ENCODE peak calls at places on chromosome 10, in four cellular contexts. D is brain microvascular endothelial cell, Z is HCT116, H is K562. A is an unnamed sample. For H3K27me3, the result is how much of the 10 kb centered on the place peaks cover.

GRCh38 chr10:77606751-77607150 is 30.9 kb downstream of the KCNMA1 start:
- DNase-seq in D (no peak), Z (no peak), H (no peak), A (no peak)

GRCh38 chr10:17464545-17464944 is 10.2 kb upstream of the ST8SIA6 start:
- DNase-seq in D (no peak), Z (no peak), H (no peak), A (no peak)

GRCh38 chr10:124722812-124723783 is 21.1 kb downstream of the FAM53B start:
- DNase-seq in D (no peak), Z (no peak), H (peak), A (no peak)

GRCh38 chr10:119211176-119211575 is 3.8 kb downstream of the GRK5 start:
- DNase-seq in D (no peak), Z (no peak), H (no peak), A (no peak)

GRCh38 chr10:12844796-12845524 is 156.6 kb downstream of the CCDC3 start:
- DNase-seq in D (peak), Z (peak), H (no peak), A (peak)

GRCh38 chr10:13758761-13759160 is 172.0 kb downstream of the PRPF18 start:
- DNase-seq in D (no peak), Z (no peak), H (no peak), A (no peak)

GRCh38 chr10:89279449-89279869 is 22.4 kb upstream of the IFIT2 start:
- DNase-seq in D (peak), Z (no peak), H (no peak), A (no peak)

GRCh38 chr10:52261362-52261761 is 52.7 kb upstream of the DKK1 start:
- DNase-seq in D (no peak), Z (no peak), H (no peak), A (no peak)

GRCh38 chr10:1368772-1369171 is 312.6 kb downstream of the WDR37 start:
- DNase-seq in D (no peak), Z (peak), H (peak), A (no peak)

GRCh38 chr10:25933653-25934608 is at the start of gene MYO3A:
- DNase-seq in D (no peak), Z (no peak), H (no peak), A (no peak)
- TF ChIP-seq CTCF in D (no peak), Z (no peak), H (no peak), A (peak)

DNA sequence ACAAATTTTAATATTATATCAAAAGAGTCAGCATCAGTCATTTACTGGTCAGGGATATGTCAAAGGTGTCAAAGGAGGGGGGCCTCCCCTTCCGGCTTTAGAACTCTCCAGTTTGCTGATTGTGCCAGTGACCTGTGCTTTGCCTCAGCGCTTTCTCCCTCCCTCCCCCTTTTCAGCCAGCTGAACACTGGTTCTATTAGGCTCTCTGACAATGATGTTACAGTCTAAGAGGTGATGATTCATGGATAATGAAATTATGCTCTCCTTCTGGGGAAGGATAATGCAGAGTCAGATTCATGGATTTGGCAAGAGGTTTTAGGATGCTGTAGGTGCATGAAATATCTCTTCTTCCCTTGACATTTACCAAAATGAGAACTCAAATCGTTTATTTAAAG is 6.1 kb downstream of the LRRTM3 start:
- DNase-seq in D (no peak), Z (no peak), H (no peak), A (no peak)
- H3K4me3 ChIP-seq in D (no peak), Z (no peak), H (no peak), A (no peak)

GRCh38 chr10:70479161-70479531 is 579 bp downstream of the PALD1 start:
- DNase-seq in D (no peak), Z (no peak), H (no peak), A (no peak)
- H3K27me3 ChIP-seq in D (under half), Z (under half), H (half or more), A (under half)

DNA sequence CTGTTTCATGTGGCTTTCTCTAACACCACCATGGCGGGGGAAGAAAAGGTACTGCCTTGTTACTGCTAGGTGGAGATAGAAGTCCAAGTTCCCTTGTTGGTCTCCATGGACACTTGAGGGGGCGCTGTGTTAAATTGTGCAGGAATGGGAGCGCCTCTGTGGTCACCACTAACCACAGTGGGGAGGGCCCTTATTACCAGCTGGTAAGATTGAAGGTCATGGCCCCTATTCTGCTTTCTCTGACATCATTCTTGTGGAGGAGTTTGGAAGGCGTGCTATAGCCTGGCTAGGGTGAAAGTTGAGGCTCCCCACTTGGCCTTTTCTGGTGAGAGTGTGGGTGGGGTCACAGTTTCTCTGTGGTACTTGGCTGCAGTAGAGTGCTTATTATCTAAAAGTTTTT is 14.9 kb upstream of the MXI1 start:
- DNase-seq in D (no peak), Z (no peak), H (peak), A (no peak)
- TF ChIP-seq CTCF in D (peak), Z (peak), H (peak), A (peak)

GRCh38 chr10:10914129-10914528 is 103.5 kb upstream of the CELF2 start:
- DNase-seq in D (peak), Z (no peak), H (no peak), A (no peak)

GRCh38 chr10:10915215-10915614 is 102.5 kb upstream of the CELF2 start:
- DNase-seq in D (peak), Z (no peak), H (no peak), A (no peak)

GRCh38 chr10:10911035-10911434 is 106.6 kb upstream of the CELF2 start:
- DNase-seq in D (no peak), Z (no peak), H (no peak), A (no peak)

GRCh38 chr10:10910634-10911033 is 107.0 kb upstream of the CELF2 start:
- DNase-seq in D (no peak), Z (no peak), H (no peak), A (no peak)

GRCh38 chr10:10911471-10911921 is 106.2 kb upstream of the CELF2 start:
- DNase-seq in D (peak), Z (no peak), H (no peak), A (peak)
- H3K4me3 ChIP-seq in D (no peak), Z (no peak), H (no peak), A (no peak)

GRCh38 chr10:34150103-34150502 is 665.0 kb downstream of the PARD3 start:
- DNase-seq in D (no peak), Z (no peak), H (no peak), A (no peak)
- H3K27me3 ChIP-seq in D (under half), Z (under half), H (under half), A (under half)

A was measured in kidney epithelial cell.